ENCODE peak calls at places on chromosomes 1 and 21, in ten cellular contexts. E, K, J, A, S, R, M, T, X and N are unnamed samples.

GRCh38 chr1:209733409-209734192 is 22.3 kb upstream of the TRAF3IP3 start:
- DNase-seq in E (no peak), K (no peak), J (no peak), A (no peak), S (no peak), R (no peak), M (no peak), T (no peak), X (no peak), N (no peak)

GRCh38 chr1:19100008-19100407 is 110.1 kb downstream of the UBR4 start:
- DNase-seq in E (no peak), K (no peak), J (no peak), A (no peak), S (no peak), R (no peak), M (no peak), T (no peak), X (no peak), N (no peak)

GRCh38 chr1:237779356-237779755 is 111.4 kb downstream of the ZP4 start:
- DNase-seq in E (no peak), K (no peak), J (no peak), A (no peak), S (no peak), R (no peak), M (no peak), T (no peak), X (no peak), N (no peak)

GRCh38 chr21:31917108-31917507 is 44.3 kb downstream of the HUNK start:
- DNase-seq in E (no peak), K (no peak), J (no peak), A (no peak), S (no peak), R (no peak), M (no peak), T (no peak), X (no peak), N (no peak)

GRCh38 chr1:41021526-41022308 is at the start of gene SLFNL1:
- DNase-seq in E (peak), K (no peak), J (peak), A (no peak), S (no peak), R (no peak), M (no peak), T (no peak), X (no peak), N (no peak)

GRCh38 chr1:106961671-106962070 is 94.8 kb upstream of the PRMT6 start:
- DNase-seq in E (no peak), K (no peak), J (no peak), A (no peak), S (peak), R (no peak), M (no peak), T (no peak), X (no peak), N (no peak)

GRCh38 chr1:47438321-47439150 is 692 bp downstream of the FOXD2 start:
- DNase-seq in E (no peak), K (peak), J (peak), A (no peak), S (no peak), R (no peak), M (peak), T (peak), X (no peak), N (no peak)

GRCh38 chr1:77655431-77655974 is 27.0 kb downstream of the ZZZ3 start:
- DNase-seq in E (no peak), K (no peak), J (no peak), A (no peak), S (no peak), R (peak), M (no peak), T (no peak), X (peak), N (no peak)

GRCh38 chr1:30250338-30251022 is 472.9 kb downstream of the MATN1 start:
- DNase-seq in E (no peak), K (no peak), J (no peak), A (no peak), S (no peak), R (no peak), M (no peak), T (no peak), X (no peak), N (no peak)

GRCh38 chr1:84736445-84736844 is 46.2 kb upstream of the SSX2IP start:
- DNase-seq in E (no peak), K (no peak), J (no peak), A (no peak), S (no peak), R (no peak), M (no peak), T (no peak), X (no peak), N (no peak)

GRCh38 chr21:28754127-28754611 is 238.5 kb downstream of the LTN1 start:
- DNase-seq in E (no peak), K (no peak), J (no peak), A (no peak), S (no peak), R (no peak), M (no peak), T (no peak), X (no peak), N (no peak)

GRCh38 chr1:21546122-21546825 is 37.1 kb downstream of the ALPL start:
- DNase-seq in E (no peak), K (no peak), J (no peak), A (no peak), S (peak), R (no peak), M (no peak), T (no peak), X (no peak), N (no peak)

GRCh38 chr1:211352985-211353515 is 26.4 kb downstream of the TRAF5 start:
- DNase-seq in E (peak), K (peak), J (no peak), A (no peak), S (no peak), R (peak), M (peak), T (peak), X (no peak), N (peak)

GRCh38 chr1:63868220-63868897 is 94.5 kb downstream of the ROR1 start:
- DNase-seq in E (no peak), K (no peak), J (no peak), A (no peak), S (no peak), R (no peak), M (no peak), T (no peak), X (no peak), N (no peak)